ENCODE peak calls at places on chromosomes 1 and 21, in five cellular contexts. T is CD8-positive, alpha-beta memory T cell; L is AG04450; F is left ventricle myocardium inferior; R is Peyer's patch. W is an unnamed sample.

GRCh38 chr1:203425668-203425999 is 50.0 kb upstream of the PRELP start:
- DNase-seq in T (no peak), L (peak), F (no peak), R (no peak), W (no peak)

GRCh38 chr1:19463204-19463803 is 22.0 kb downstream of the CAPZB start:
- DNase-seq in T (peak), L (no peak), F (no peak), R (no peak), W (no peak)

GRCh38 chr1:19205403-19205802 is 4.7 kb downstream of the UBR4 start:
- DNase-seq in T (no peak), L (no peak), F (no peak), R (no peak), W (no peak)

GRCh38 chr1:161367684-161368398 is at the start of gene CFAP126:
- DNase-seq in T (peak), L (no peak), F (peak), R (no peak), W (peak)

GRCh38 chr1:119646521-119647227 is 1.4 kb downstream of the ZNF697 start:
- DNase-seq in T (no peak), L (no peak), F (no peak), R (no peak), W (peak)

GRCh38 chr1:41950820-41951219 is 32.1 kb upstream of the HIVEP3 start:
- DNase-seq in T (no peak), L (no peak), F (no peak), R (no peak), W (no peak)

GRCh38 chr1:99544328-99544727 is 101.6 kb upstream of the PALMD start:
- DNase-seq in T (no peak), L (peak), F (no peak), R (no peak), W (no peak)

GRCh38 chr21:14842641-14843040 is 222.2 kb downstream of the NRIP1 start:
- DNase-seq in T (no peak), L (no peak), F (no peak), R (no peak), W (no peak)

GRCh38 chr21:14054682-14055081 is 156.1 kb downstream of the LIPI start:
- DNase-seq in T (no peak), L (no peak), F (no peak), R (peak), W (no peak)

GRCh38 chr1:24321150-24321549 is 2.0 kb downstream of the GRHL3 start:
- DNase-seq in T (peak), L (no peak), F (no peak), R (no peak), W (no peak)

GRCh38 chr1:62381831-62382505 is 54.9 kb upstream of the USP1 start:
- DNase-seq in T (no peak), L (no peak), F (no peak), R (no peak), W (no peak)

GRCh38 chr21:37207441-37208009 is 59.6 kb downstream of the VPS26C start:
- DNase-seq in T (no peak), L (no peak), F (no peak), R (no peak), W (no peak)

GRCh38 chr1:33155877-33156538 is 25.8 kb downstream of the TRIM62 start:
- DNase-seq in T (no peak), L (no peak), F (no peak), R (no peak), W (no peak)
- H3K27ac ChIP-seq in T (no peak), L (peak), F (peak), R (no peak), W (no peak)

DNA sequence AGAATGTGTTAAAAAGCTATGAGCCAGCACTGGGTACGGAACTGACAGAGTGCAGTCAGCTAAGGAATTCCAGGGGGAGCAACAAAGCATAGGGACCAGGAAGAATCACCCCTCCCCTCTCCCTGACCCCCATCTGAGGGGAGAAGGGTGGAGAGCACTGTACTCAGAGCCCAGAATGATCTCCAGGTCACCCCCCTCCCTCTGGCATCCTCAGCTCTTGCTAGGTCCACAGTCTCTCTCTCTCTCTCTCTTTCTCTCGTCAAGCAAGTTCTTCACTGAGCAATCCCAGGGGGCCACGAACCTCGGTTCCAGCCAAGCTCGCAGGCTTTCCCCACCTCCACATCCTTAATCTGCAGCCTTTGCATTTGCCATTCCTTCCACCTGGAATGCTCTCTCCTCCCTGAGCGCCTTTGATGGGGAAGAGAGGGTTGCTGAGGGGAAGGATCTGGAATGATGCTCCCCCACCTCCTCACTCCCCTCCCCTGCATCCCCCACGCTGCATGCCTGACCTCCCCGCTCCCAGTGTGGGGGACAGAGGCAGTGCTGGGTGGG is 6.7 kb upstream of the WASF2 start:
- DNase-seq in T (no peak), L (no peak), F (peak), R (peak), W (no peak)
- H3K27ac ChIP-seq in T (no peak), L (no peak), F (peak), R (no peak), W (no peak)

GRCh38 chr1:59597420-59598199 is 217.1 kb upstream of the HOOK1 start:
- DNase-seq in T (no peak), L (no peak), F (no peak), R (no peak), W (no peak)

GRCh38 chr1:59596956-59597355 is 217.8 kb upstream of the HOOK1 start:
- DNase-seq in T (no peak), L (no peak), F (no peak), R (no peak), W (no peak)

GRCh38 chr1:59593798-59594790 is 220.7 kb upstream of the HOOK1 start:
- DNase-seq in T (no peak), L (no peak), F (no peak), R (no peak), W (no peak)

GRCh38 chr1:59595774-59596173 is 219.0 kb upstream of the HOOK1 start:
- DNase-seq in T (no peak), L (peak), F (no peak), R (no peak), W (no peak)

GRCh38 chr1:59596432-59596831 is 218.3 kb upstream of the HOOK1 start:
- DNase-seq in T (no peak), L (peak), F (no peak), R (no peak), W (no peak)
- H3K27ac ChIP-seq in T (no peak), L (peak), F (peak), R (no peak), W (no peak)

GRCh38 chr1:12760256-12760795 is 13.2 kb upstream of the PRAMEF12 start:
- DNase-seq in T (no peak), L (no peak), F (no peak), R (no peak), W (peak)

GRCh38 chr1:12761781-12762180 is 11.8 kb upstream of the PRAMEF12 start:
- DNase-seq in T (no peak), L (no peak), F (no peak), R (no peak), W (no peak)

GRCh38 chr1:12764016-12764415 is 9.5 kb upstream of the PRAMEF12 start:
- DNase-seq in T (no peak), L (no peak), F (no peak), R (no peak), W (no peak)

GRCh38 chr1:12757836-12758235 is 11.8 kb downstream of the CFAP107 start:
- DNase-seq in T (no peak), L (no peak), F (no peak), R (no peak), W (no peak)

DNA sequence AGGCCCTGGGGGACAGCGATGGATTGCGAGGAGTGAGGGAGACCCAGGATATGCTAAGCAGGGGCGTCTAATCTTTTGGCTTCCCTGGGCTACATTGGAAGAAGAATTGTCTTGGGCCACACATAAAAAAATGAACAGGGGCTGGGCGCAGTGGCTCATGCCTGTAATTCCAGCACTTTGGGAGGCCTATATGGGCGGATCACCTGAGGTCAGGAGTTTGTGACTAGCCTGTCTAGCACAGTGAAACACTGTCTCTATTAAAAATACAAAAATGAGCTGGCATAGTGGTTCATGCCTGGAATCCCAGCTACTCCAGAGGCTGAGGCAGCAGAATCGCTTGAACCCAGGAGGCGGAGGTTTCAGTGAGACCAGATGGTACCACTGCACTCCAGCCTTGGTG is 10.8 kb upstream of the PRAMEF12 start:
- DNase-seq in T (no peak), L (no peak), F (no peak), R (no peak), W (no peak)
- H3K27ac ChIP-seq in T (no peak), L (no peak), F (no peak), R (no peak), W (no peak)

GRCh38 chr1:235953801-235954200 is 87.1 kb upstream of the LYST start:
- DNase-seq in T (no peak), L (peak), F (no peak), R (no peak), W (no peak)
- H3K27ac ChIP-seq in T (no peak), L (no peak), F (no peak), R (peak), W (no peak)

GRCh38 chr1:237041795-237042466 is at the start of gene RYR2:
- DNase-seq in T (no peak), L (no peak), F (peak), R (no peak), W (no peak)
- H3K27ac ChIP-seq in T (no peak), L (no peak), F (peak), R (no peak), W (no peak)